ENCODE peak calls at places on chromosomes 13 and 19, in five cellular contexts. Z, R, F, N and M are unnamed samples.

GRCh38 chr19:41172297-41173164 is 20.5 kb upstream of the CYP2S1 start:
- DNase-seq in Z (no peak), R (no peak), F (no peak), N (no peak), M (peak; percentile 37)

GRCh38 chr13:26816876-26817275 is 56.3 kb upstream of the GPR12 start:
- DNase-seq in N (no peak), Z (no peak), F (no peak), R (no peak), M (no peak)

GRCh38 chr13:20608438-20609020 is 41.6 kb downstream of the IFT88 start:
- DNase-seq in R (no peak), Z (no peak), F (no peak), N (no peak), M (no peak)

GRCh38 chr13:49625392-49626137 is 2.7 kb upstream of the ARL11 start:
- DNase-seq in Z (no peak), R (no peak), F (peak; percentile 82), N (no peak), M (peak; percentile 40)

GRCh38 chr13:92187378-92187989 is 789.1 kb downstream of the GPC5 start:
- DNase-seq in R (no peak), N (peak; percentile 64), F (no peak), Z (peak; percentile 72), M (no peak)

GRCh38 chr13:91362908-91363307 is 15.4 kb downstream of the MIR17HG start:
- DNase-seq in N (no peak), Z (no peak), F (no peak), R (no peak), M (no peak)

GRCh38 chr19:3365447-3366103 is 808 bp upstream of the NFIC start:
- DNase-seq in N (peak; percentile 82), F (peak; percentile 84), Z (no peak), R (peak; percentile 83), M (no peak)

GRCh38 chr13:43879323-43880181 is at the start of the genes CCDC122 and LACC1:
- DNase-seq in Z (peak; percentile 87), R (peak; percentile 76), N (peak; percentile 92), F (peak; percentile 97), M (peak; percentile 85)

GRCh38 chr13:82330499-82330898 is 1551.8 kb downstream of the SLITRK1 start:
- DNase-seq in Z (peak; percentile 65), F (no peak), N (no peak), R (no peak), M (no peak)

GRCh38 chr13:60591348-60591747 is 194.3 kb downstream of the TDRD3 start:
- DNase-seq in R (no peak), Z (no peak), F (no peak), N (no peak), M (no peak)

GRCh38 chr19:29941828-29942403 is at the start of gene URI1:
- DNase-seq in F (peak; percentile 98), N (peak; percentile 97), R (peak; percentile 86), Z (peak; percentile 90), M (peak; percentile 91)

GRCh38 chr19:40229484-40229883 is 3.0 kb upstream of the CCNP start:
- DNase-seq in F (no peak), Z (no peak), N (no peak), R (no peak), M (no peak)

GRCh38 chr19:40503300-40503699 is 36.5 kb downstream of the SPTBN4 start:
- DNase-seq in F (no peak), Z (peak; percentile 63), N (peak; percentile 42), R (no peak), M (no peak)

GRCh38 chr19:13463296-13463695 is 43.0 kb downstream of the CACNA1A start:
- DNase-seq in N (no peak), F (no peak), Z (peak; percentile 76), R (no peak), M (no peak)

GRCh38 chr19:32316034-32316433 is 29.4 kb upstream of the ZNF507 start:
- DNase-seq in R (no peak), Z (peak; percentile 74), N (no peak), F (no peak), M (no peak)

GRCh38 chr19:44782729-44783128 is 5.0 kb downstream of the CBLC start:
- DNase-seq in F (no peak), R (no peak), N (no peak), Z (peak; percentile 29), M (no peak)

GRCh38 chr19:3642987-3643386 is 16.4 kb upstream of the CACTIN start:
- DNase-seq in R (no peak), F (no peak), N (peak; percentile 78), Z (peak; percentile 58), M (no peak)

GRCh38 chr13:100394005-100394695 is 194.4 kb downstream of the GGACT start:
- DNase-seq in F (no peak), N (peak; percentile 17), R (peak; percentile 37), Z (no peak), M (no peak)

GRCh38 chr13:82947121-82948077 is 934.9 kb downstream of the SLITRK1 start:
- DNase-seq in R (no peak), F (no peak), N (no peak), Z (no peak), M (no peak)

GRCh38 chr13:80497439-80497838 is 156.5 kb upstream of the SPRY2 start:
- DNase-seq in N (peak; percentile 15), F (no peak), Z (no peak), R (no peak), M (no peak)

GRCh38 chr13:50353651-50354415 is 338.6 kb downstream of the KCNRG start:
- DNase-seq in Z (no peak), F (no peak), R (no peak), N (no peak), M (no peak)

GRCh38 chr13:52016296-52016695 is 4.1 kb downstream of the ALG11 start:
- DNase-seq in F (no peak), Z (no peak), N (no peak), R (no peak), M (no peak)

GRCh38 chr13:52009985-52010384 is 1.3 kb downstream of the ATP7B start:
- DNase-seq in N (no peak), F (no peak), R (no peak), Z (no peak), M (no peak)

GRCh38 chr13:52010890-52011689 is at the start of gene ATP7B:
- DNase-seq in Z (peak; percentile 81), F (peak; percentile 85), N (peak; percentile 57), R (no peak), M (no peak)

GRCh38 chr13:52012512-52012836 is 276 bp downstream of the ALG11 start:
- DNase-seq in R (no peak), Z (no peak), N (no peak), F (no peak), M (no peak)

GRCh38 chr13:52011690-52012511 is at the start of gene ALG11:
- DNase-seq in Z (peak; percentile 99), N (peak; percentile 98), F (peak; percentile 98), R (peak; percentile 99), M (peak; percentile 99)
- H3K4me1 ChIP-seq in Z (peaks cover 17% of the 10 kb centered on the region), N (peaks cover 7% of the 10 kb centered on the region), F (peaks cover 30% of the 10 kb centered on the region), R (no peaks in the 10 kb centered on the region), M (peaks cover 3% of the 10 kb centered on the region)

DNA sequence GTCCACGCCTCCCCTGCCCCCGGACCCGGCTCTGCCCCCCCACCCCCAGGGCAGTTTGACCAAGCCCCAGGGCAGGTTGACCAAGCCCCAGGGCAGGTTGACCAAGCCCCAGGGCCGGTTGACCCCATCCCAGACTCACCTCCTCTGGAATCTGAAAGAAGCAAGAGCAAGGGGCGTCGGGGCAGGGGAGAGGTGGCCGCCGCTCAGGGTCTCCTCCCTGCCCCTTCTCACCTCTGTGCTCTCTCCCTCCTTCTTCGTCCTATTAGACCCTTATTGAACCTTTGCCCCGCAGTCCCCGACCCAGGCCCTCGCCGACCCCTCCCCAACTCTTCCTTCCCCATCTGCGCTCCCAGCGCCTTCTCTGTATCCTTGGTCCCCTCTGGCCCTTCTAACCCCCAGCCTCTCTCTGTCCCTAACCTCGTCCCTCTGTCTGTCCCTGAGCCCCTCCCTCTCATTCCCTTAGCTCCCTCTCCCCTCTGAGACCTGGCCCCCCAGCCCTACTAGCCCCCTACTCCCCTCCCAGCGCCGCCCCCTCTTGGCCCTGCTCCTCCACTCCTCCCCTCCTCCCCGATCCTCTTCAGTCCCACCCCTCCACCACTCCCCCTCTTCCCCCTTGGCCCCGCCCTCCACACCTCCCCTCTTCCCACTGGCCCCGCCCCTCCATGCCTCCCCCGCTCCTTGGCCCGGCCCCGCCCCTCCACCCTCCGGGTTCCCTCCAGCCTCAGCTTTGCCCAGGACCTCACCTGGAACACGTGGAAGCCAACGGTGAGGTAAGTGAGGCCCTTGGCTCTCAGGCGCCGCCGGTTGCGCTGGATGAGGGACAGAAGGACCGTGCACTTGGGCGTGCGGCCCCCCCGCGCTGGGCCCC is 7.6 kb downstream of the CAPN12 start:
- DNase-seq in Z (peak; percentile 95), R (peak; percentile 61), N (peak; percentile 93), F (peak; percentile 89), M (peak; percentile 83)
- H3K4me3 ChIP-seq in Z (peak overlapping the region; percentile 61), R (peak overlapping the region; percentile 34), N (peak overlapping the region; percentile 35), F (peak overlapping the region; percentile 26), M (no peak overlapping the region)

GRCh38 chr19:19259741-19260140 is 13.4 kb downstream of the TM6SF2 start:
- DNase-seq in N (peak; percentile 80), Z (peak; percentile 89), R (no peak), F (no peak), M (no peak)

GRCh38 chr19:19258589-19259338 is 14.3 kb downstream of the TM6SF2 start:
- DNase-seq in N (no peak), Z (no peak), F (no peak), R (no peak), M (no peak)

GRCh38 chr19:19257836-19258588 is 15.1 kb downstream of the TM6SF2 start:
- DNase-seq in Z (no peak), N (no peak), R (no peak), F (no peak), M (no peak)

GRCh38 chr19:19256072-19256969 is 16.8 kb downstream of the TM6SF2 start:
- DNase-seq in N (peak; percentile 52), Z (peak; percentile 70), F (no peak), R (no peak), M (no peak)

DNA sequence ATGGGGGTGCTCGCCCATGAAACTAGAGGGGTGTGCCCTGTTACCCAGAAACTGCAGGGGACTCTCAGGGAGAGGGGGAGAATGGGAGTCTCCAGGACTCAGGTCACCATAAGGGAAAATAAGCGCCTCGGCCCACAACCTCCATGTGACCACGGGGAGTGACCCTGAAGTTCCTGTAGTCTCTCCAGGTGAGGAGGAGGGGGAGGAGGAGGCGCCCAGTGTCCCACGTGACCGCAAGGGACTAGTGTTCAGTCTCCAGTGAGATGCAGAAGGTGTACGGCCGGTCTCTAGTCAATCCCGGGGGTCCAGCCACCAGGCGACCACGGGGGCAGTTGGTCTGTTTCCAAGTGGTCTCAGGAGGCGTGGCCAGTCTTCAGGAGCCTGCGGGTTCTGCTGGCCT is 16.0 kb downstream of the TM6SF2 start:
- DNase-seq in N (no peak), Z (no peak), R (no peak), F (no peak), M (no peak)
- H3K27me3 ChIP-seq in N (peaks cover 15% of the 10 kb centered on the region), Z (peaks cover 27% of the 10 kb centered on the region), R (no peaks in the 10 kb centered on the region), F (peaks cover 37% of the 10 kb centered on the region), M (peaks cover 8% of the 10 kb centered on the region)

DNA sequence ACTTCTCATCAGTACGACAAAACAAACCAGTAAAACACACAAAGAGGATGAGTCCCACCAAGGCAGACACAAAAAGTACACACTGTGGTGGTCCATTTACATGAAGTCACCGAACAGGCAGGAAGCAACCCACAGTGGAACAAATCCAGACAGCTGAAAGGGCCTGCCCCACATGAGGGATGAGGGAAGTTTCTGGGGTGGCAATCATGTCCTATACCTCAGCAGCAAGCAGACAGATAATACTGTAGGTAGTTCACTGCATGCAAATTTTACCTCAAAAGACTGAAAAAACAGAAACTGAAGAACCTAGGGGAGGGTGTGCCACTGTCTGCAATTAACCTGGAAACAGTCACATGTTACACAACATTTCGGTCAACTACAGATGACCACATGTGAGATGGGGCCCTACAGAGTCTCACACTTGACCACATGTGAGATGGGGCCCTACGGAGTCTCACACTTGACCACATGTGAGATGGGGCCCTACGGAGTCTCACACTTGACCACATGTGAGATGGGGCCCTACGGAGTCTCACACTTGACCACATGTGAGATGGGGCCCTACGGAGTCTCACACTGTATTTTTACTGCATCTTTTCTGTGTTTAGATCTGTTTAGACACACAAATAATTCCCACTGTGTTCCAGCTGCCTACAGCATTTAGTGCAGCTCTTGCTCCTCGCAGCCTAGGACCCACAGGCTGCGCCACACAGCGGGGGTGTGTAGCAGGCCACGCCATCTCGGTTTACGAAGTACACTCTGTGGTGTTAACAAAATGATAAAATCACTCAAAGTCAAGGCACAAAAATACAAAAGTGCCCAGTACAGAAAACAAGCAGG is 22.2 kb downstream of the PCID2 start:
- DNase-seq in Z (no peak), N (no peak), R (no peak), F (no peak), M (no peak)
- H3K4me1 ChIP-seq in Z (no peaks in the 10 kb centered on the region), N (peaks cover 7% of the 10 kb centered on the region), R (no peaks in the 10 kb centered on the region), F (peaks cover 7% of the 10 kb centered on the region), M (no peaks in the 10 kb centered on the region)